ENCODE peak calls at places on chromosomes 13 and 19, in four cellular contexts. B is K562, M is HL-60, Q is GM12878. O is an unnamed sample.

GRCh38 chr13:36758345-36758744 is 60.7 kb upstream of the RFXAP start:
- DNase-seq in B (no peak), M (no peak), Q (no peak), O (no peak)

GRCh38 chr13:52845334-52845761 is 3.1 kb downstream of the PCDH8 start:
- DNase-seq in B (no peak), M (no peak), Q (no peak), O (no peak)

GRCh38 chr13:20127563-20128458 is 33.0 kb downstream of the GJA3 start:
- DNase-seq in B (no peak), M (peak; percentile 53), Q (no peak), O (no peak)

GRCh38 chr19:5143471-5144411 is 174.8 kb downstream of the KDM4B start:
- DNase-seq in B (no peak), M (no peak), Q (no peak), O (no peak)

GRCh38 chr13:44685641-44686040 is 109.5 kb upstream of the TSC22D1 start:
- DNase-seq in B (no peak), M (no peak), Q (no peak), O (no peak)

GRCh38 chr19:3698386-3698950 is 1.8 kb downstream of the PIP5K1C start:
- DNase-seq in B (no peak), M (no peak), Q (no peak), O (no peak)

GRCh38 chr13:111508902-111509509 is 188.6 kb downstream of the TEX29 start:
- DNase-seq in B (no peak), M (no peak), Q (no peak), O (no peak)

GRCh38 chr19:21028969-21029268 is 8.5 kb downstream of the ZNF430 start:
- DNase-seq in B (no peak), M (no peak), Q (no peak), O (no peak)

GRCh38 chr19:55809381-55810058 is 22.3 kb downstream of the NLRP11 start:
- DNase-seq in B (peak; percentile 83), M (peak; percentile 50), Q (no peak), O (peak; percentile 29)

GRCh38 chr13:20105161-20105689 is 55.6 kb downstream of the GJA3 start:
- DNase-seq in B (no peak), M (no peak), Q (no peak), O (no peak)

GRCh38 chr13:75796825-75797224 is 160.7 kb downstream of the LMO7 start:
- DNase-seq in B (no peak), M (no peak), Q (no peak), O (no peak)

GRCh38 chr19:29712744-29713516 is 2.1 kb downstream of the C19orf12 start:
- DNase-seq in B (no peak), M (no peak), Q (no peak), O (no peak)

GRCh38 chr19:29714953-29715694 is at the start of gene C19orf12:
- DNase-seq in B (peak; percentile 87), M (peak; percentile 56), Q (no peak), O (peak; percentile 73)

GRCh38 chr19:29715695-29716581 is 877 bp upstream of the C19orf12 start:
- DNase-seq in B (no peak), M (peak; percentile 16), Q (no peak), O (no peak)

GRCh38 chr19:29717051-29717450 is 2.0 kb upstream of the C19orf12 start:
- DNase-seq in B (no peak), M (no peak), Q (no peak), O (no peak)

GRCh38 chr19:29714371-29714952 is 599 bp downstream of the C19orf12 start:
- DNase-seq in B (peak; percentile 63), M (no peak), Q (no peak), O (no peak)
- TF ChIP-seq SPI1 in B (no peak), M (no peak), Q (no peak), O (no peak)

GRCh38 chr13:39347926-39348901 is 254.8 kb downstream of the LHFPL6 start:
- DNase-seq in B (no peak), M (no peak), Q (no peak), O (no peak)
- TF ChIP-seq SPI1 in B (no peak), M (no peak), Q (no peak), O (no peak)

GRCh38 chr13:109427695-109428094 is 358.7 kb downstream of the IRS2 start:
- DNase-seq in B (no peak), M (no peak), Q (no peak), O (no peak)
- TF ChIP-seq SPI1 in B (peak; percentile 29), M (no peak), Q (no peak), O (no peak)

DNA sequence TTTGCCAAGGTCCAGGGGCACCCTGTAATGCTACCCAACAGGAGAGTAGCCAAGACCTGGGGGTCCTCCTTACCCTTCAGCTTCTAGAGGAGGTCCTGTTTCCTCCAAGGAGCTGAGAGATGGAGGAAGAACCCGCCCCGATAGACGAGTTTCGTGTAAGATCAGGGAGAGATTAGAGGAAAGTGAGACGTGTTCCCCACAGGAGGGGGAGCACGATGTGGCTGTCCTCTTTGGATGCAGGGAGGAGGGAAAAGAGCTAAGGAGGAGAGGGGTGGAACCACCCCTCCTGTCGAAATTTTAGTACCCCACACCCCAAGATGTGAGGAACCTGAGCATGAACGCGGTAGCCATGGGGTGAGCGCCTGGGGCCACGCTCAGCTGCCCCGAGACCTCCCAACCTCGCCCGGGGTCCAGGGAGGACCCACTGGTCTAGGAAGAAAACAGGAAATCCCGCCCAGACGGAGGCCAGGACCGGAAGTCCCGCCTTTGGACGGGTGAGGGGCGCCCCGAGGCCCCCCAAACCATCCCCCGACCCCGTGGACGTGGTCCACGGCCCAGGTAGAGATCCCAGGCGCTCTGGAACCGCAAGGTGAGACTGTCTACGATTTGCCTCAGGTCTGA is 1.2 kb downstream of the AKT1S1 start:
- DNase-seq in B (peak; percentile 59), M (peak; percentile 59), Q (no peak), O (no peak)
- TF ChIP-seq SPI1 in B (peak; percentile 48), M (peak; percentile 65), Q (peak; percentile 38), O (peak; percentile 55)

GRCh38 chr19:51433092-51433491 is 15.7 kb upstream of the SIGLEC10 start:
- DNase-seq in B (no peak), M (no peak), Q (no peak), O (no peak)

GRCh38 chr19:51440846-51441409 is 17.3 kb downstream of the SIGLEC8 start:
- DNase-seq in B (peak; percentile 55), M (no peak), Q (no peak), O (no peak)

GRCh38 chr19:51440052-51440451 is 18.2 kb downstream of the SIGLEC8 start:
- DNase-seq in B (no peak), M (no peak), Q (no peak), O (no peak)

GRCh38 chr19:51441410-51442390 is 16.6 kb downstream of the SIGLEC8 start:
- DNase-seq in B (peak; percentile 49), M (no peak), Q (peak; percentile 91), O (peak; percentile 46)

DNA sequence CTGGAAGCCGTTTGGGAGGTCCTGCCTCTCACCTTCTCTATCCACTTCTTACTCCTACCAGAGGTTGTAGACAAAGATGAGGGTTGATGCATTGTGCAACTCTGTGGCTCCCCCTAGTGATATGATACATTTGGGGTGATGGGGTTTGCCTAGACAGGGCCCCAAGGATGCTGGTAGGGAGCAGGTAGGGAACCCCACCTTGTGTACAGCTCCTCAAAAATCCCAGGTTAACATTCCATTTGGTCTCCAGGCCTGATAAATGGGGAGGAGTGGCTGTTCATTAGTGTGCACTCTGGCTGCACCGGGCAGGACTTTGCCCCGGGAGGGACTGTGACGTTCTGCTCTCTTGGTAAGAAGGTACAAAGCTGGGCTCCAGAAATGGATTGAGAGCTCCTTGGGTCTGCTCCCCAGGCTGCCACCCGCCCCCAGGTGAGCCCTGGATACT is 19.2 kb downstream of the SIGLEC8 start:
- DNase-seq in B (peak; percentile 41), M (no peak), Q (no peak), O (no peak)
- TF ChIP-seq SPI1 in B (no peak), M (no peak), Q (no peak), O (no peak)

GRCh38 chr13:102276479-102276878 is 125.4 kb downstream of the FGF14 start:
- DNase-seq in B (no peak), M (no peak), Q (no peak), O (no peak)

GRCh38 chr13:102286326-102286725 is 115.5 kb downstream of the FGF14 start:
- DNase-seq in B (no peak), M (no peak), Q (no peak), O (no peak)

GRCh38 chr13:102277286-102277685 is 124.6 kb downstream of the FGF14 start:
- DNase-seq in B (no peak), M (no peak), Q (no peak), O (no peak)

GRCh38 chr13:102280366-102280765 is 121.5 kb downstream of the FGF14 start:
- DNase-seq in B (no peak), M (no peak), Q (no peak), O (no peak)
- TF ChIP-seq SPI1 in B (no peak), M (no peak), Q (no peak), O (no peak)

DNA sequence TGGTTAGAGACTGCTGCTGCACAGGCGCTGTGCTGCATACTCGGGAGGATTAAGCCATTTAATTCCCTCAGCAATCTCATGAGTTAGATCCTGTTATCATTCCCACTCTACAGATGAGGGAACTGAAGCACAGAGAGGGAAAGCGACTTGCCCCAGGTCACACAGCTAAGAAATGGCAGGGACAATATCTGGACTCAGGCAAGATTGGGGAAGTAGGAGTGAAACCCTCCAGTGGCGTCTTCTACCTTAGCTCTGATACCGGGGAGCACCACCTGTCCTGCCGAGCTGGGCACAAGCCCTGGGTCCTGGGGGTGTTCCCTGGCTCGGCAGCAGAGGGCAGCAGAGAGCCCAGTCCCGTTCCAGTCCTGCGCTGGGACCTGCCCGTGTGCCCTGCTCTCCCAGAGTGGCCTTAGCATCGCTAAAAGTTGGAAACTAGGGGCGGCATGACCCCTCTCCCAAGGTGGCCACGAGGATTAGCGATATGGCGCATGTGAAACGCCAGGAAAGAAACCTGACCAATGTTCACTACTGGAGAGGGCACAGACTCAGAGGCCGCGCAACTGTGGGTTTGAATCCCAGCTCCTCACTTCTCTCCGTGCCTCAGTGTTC is 20.5 kb downstream of the CYTH2 start:
- DNase-seq in B (peak; percentile 75), M (no peak), Q (no peak), O (peak; percentile 90)
- TF ChIP-seq SPI1 in B (no peak), M (no peak), Q (peak; percentile 75), O (peak; percentile 81)